ENCODE peak calls at places on chromosomes 1 and 21, in four cellular contexts. Z, H, X and P are unnamed samples.

GRCh38 chr1:187838335-187839293 is 1009.9 kb downstream of the PLA2G4A start:
- DNase-seq in Z (no peak), X (no peak), H (no peak), P (no peak)

GRCh38 chr21:42704861-42705260 is 51.4 kb downstream of the PDE9A start:
- DNase-seq in X (no peak), Z (no peak), H (no peak), P (no peak)

GRCh38 chr1:169049258-169049936 is 57.1 kb upstream of the ATP1B1 start:
- DNase-seq in H (no peak), X (no peak), Z (no peak), P (no peak)

GRCh38 chr1:230230948-230231738 is 164.1 kb downstream of the GALNT2 start:
- DNase-seq in H (no peak), Z (no peak), X (no peak), P (no peak)

GRCh38 chr21:30102881-30103280 is 63.7 kb downstream of the CLDN17 start:
- DNase-seq in Z (no peak), H (no peak), X (no peak), P (no peak)

GRCh38 chr1:228452194-228453021 is 34.8 kb upstream of the RNF187 start:
- DNase-seq in X (no peak), H (no peak), Z (no peak), P (no peak)

GRCh38 chr1:68383092-68383491 is 66.7 kb downstream of the RPE65 start:
- DNase-seq in H (no peak), Z (no peak), X (no peak), P (no peak)

GRCh38 chr1:143497374-143497747 is 474.4 kb downstream of the FAM72C start:
- DNase-seq in H (no peak), X (no peak), Z (peak; percentile 12), P (no peak)

GRCh38 chr1:179142889-179143299 is 61.0 kb downstream of the TOR3A start:
- DNase-seq in X (no peak), Z (no peak), H (no peak), P (peak; percentile 33)

GRCh38 chr1:19463204-19463803 is 22.0 kb downstream of the CAPZB start:
- DNase-seq in Z (no peak), H (peak; percentile 77), X (no peak), P (no peak)

GRCh38 chr21:37710555-37711293 is 205.5 kb downstream of the KCNJ6 start:
- DNase-seq in Z (peak; percentile 50), H (no peak), X (no peak), P (peak; percentile 4)

GRCh38 chr21:42534361-42534900 is 20.8 kb downstream of the SLC37A1 start:
- DNase-seq in H (no peak), X (no peak), Z (peak; percentile 49), P (no peak)

GRCh38 chr1:110538082-110538481 is 19.1 kb upstream of the KCNA10 start:
- DNase-seq in X (no peak), Z (no peak), H (no peak), P (no peak)

GRCh38 chr1:22708777-22709176 is 1.9 kb upstream of the EPHB2 start:
- DNase-seq in Z (no peak), X (no peak), H (no peak), P (no peak)
- TF ChIP-seq TCF12 in Z (no peak), X (no peak), H (no peak), P (no peak)

GRCh38 chr1:155197901-155198546 is 9.7 kb downstream of the THBS3 start:
- DNase-seq in Z (no peak), H (no peak), X (no peak), P (no peak)
- TF ChIP-seq TCF12 in Z (no peak), H (no peak), X (no peak), P (no peak)

GRCh38 chr21:14536929-14537328 is 9.2 kb downstream of the SAMSN1 start:
- DNase-seq in X (no peak), Z (no peak), H (no peak), P (no peak)

GRCh38 chr21:14531927-14532326 is 14.2 kb downstream of the SAMSN1 start:
- DNase-seq in H (no peak), X (no peak), Z (no peak), P (no peak)

GRCh38 chr21:14535702-14536101 is 10.4 kb downstream of the SAMSN1 start:
- DNase-seq in X (no peak), H (no peak), Z (no peak), P (no peak)

GRCh38 chr21:14530574-14530973 is 15.5 kb downstream of the SAMSN1 start:
- DNase-seq in X (no peak), Z (no peak), H (no peak), P (no peak)

GRCh38 chr21:14533555-14534400 is 12.3 kb downstream of the SAMSN1 start:
- DNase-seq in Z (no peak), H (peak; percentile 56), X (no peak), P (no peak)
- TF ChIP-seq TCF12 in Z (no peak), H (no peak), X (no peak), P (no peak)

DNA sequence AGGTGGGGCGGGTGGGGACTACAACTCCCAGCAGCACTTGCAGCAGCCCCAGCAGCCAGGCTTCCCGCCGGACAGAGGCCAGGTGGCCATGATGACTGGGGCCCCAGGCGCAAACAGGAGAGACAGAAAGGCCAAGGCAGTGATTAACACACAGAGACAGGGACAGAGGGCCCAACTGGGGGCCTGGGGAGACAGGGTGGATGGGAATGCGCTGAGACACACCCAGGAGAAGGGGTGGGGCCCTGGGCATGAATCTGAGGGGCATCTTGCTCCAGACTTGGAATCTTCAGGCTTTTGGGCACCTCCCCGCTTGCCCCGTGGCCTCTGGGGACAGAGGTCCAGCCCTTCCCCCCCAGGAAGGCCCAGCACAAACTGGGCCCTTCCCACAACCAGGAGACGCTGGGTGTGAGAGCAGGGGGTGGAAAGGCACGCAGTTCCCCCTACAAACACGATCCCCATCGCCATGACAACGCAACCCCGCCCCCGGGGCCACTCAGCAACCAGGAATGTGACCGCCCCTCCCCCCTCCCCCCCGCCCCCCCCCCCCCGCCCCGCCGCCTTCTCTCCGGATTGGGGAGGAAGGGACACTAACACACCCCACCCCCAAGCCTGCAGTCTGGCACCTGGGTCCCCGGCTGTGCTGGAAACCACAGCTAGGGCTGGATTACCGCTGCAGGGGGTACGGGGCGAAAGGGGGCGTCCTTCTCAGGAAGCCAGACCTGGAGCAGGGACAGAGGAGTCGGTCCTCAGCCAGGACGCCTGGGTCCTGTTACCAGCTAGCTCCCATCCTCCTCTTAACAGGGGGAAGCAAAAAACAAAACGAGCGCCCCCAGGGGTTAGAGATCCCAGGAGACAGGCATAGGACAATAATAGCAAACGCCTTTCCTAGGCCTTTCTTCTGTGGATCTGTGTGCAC is 4.5 kb downstream of the HDGF start:
- DNase-seq in H (no peak), X (no peak), Z (peak; percentile 91), P (peak; percentile 90)
- TF ChIP-seq TCF12 in H (peak; percentile 28), X (peak; percentile 97), Z (peak; percentile 16), P (no peak)

GRCh38 chr1:185449378-185450101 is 132.5 kb upstream of the IVNS1ABP start:
- DNase-seq in X (no peak), H (no peak), Z (no peak), P (no peak)

GRCh38 chr1:185448591-185449186 is 131.6 kb upstream of the IVNS1ABP start:
- DNase-seq in Z (no peak), H (no peak), X (no peak), P (no peak)

GRCh38 chr1:185450917-185451316 is 133.9 kb upstream of the IVNS1ABP start:
- DNase-seq in Z (no peak), H (no peak), X (no peak), P (no peak)

GRCh38 chr1:185450123-185450788 is 133.2 kb upstream of the IVNS1ABP start:
- DNase-seq in Z (no peak), X (no peak), H (no peak), P (no peak)

DNA sequence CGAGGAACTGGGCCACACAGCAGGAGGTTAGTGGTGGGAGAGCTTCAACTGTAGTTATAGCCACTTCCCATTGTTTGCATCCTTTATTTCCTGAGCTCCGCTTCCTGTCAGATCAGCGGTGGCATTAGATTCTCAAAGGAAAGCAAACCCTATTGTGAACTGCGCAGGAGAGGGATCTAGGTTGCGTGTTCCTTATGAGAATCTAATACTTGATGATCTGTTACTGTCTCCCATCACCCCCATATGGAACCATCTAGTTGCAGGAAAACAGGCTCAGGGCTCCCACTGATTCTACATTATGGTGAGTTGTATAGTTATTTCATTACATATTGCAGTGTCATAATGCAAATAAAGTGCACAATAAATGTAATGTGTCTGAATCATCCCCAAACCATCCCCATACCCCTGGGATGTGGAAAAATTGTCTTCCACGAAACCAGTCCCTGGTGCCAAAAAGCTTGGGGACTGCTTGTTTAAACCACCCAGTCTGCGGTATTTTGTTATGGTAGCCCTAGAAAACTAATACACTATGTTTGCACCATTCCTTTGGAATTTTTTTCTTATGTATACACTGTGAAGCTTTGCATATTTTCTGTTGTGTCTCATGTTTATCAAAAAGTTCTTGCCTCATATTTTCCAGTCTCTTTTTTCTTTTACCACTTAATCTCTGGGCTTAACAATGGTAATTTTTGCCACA is 136.6 kb upstream of the IVNS1ABP start:
- DNase-seq in Z (no peak), X (no peak), H (no peak), P (no peak)
- TF ChIP-seq TCF12 in Z (no peak), X (no peak), H (no peak), P (no peak)

DNA sequence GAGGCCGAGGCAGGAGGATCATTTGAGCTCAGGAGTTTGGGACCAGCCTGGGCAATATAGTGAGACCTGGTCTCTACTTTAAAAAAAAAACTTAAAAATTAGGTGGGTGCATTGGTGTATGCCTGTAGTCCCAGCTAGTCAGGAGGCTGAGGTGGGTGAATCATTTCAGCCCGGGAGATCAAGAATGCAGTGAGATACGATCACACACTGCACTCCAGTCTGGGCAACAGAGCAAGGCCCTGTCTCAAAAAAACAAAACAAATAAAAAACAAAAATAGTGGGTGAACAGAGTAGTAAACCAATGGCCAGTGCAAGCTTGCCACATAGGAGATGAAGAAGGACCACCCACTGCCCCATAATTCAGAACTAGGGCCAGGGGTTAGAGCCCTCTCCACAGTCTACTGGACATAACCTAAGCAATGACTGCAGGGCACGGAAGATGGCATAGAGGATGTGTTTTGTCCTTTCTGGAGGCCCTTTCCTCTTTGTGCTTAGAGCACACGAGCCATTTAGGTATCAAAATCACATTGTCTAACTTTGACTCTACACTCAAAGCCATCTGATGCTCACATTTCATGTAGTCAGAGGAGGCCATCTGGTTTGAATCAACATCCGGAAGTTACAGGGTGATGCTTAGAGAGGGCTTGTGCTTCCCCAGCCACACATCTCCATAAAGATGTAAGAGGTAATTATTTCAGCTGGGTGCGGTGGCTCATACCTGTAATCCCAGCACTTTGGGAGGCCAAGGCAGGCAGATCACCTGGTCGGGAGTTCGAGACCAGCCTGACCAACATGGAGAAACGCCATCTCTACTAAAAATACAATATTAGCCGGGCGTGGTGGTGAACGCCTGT is 12.6 kb downstream of the CD2 start:
- DNase-seq in H (no peak), Z (peak; percentile 69), X (no peak), P (no peak)
- TF ChIP-seq TCF12 in H (no peak), Z (peak; percentile 61), X (no peak), P (no peak)

GRCh38 chr1:206951318-206952105 is 5.2 kb upstream of the PIGR start:
- DNase-seq in X (no peak), Z (no peak), H (no peak), P (peak; percentile 67)

GRCh38 chr1:206954616-206955342 is 8.5 kb upstream of the PIGR start:
- DNase-seq in H (no peak), X (no peak), Z (no peak), P (no peak)

GRCh38 chr1:206952182-206952581 is 5.9 kb upstream of the PIGR start:
- DNase-seq in H (no peak), Z (no peak), X (no peak), P (peak; percentile 37)

GRCh38 chr1:206953626-206954025 is 7.4 kb upstream of the PIGR start:
- DNase-seq in X (no peak), Z (no peak), H (no peak), P (no peak)

GRCh38 chr1:206953126-206953525 is 6.9 kb upstream of the PIGR start:
- DNase-seq in X (no peak), Z (no peak), H (no peak), P (no peak)
- TF ChIP-seq TCF12 in X (no peak), Z (no peak), H (no peak), P (no peak)